ENCODE peak calls at places on chromosomes 4 and X, in ten cellular contexts. One of them, this sample, is unnamed.

GRCh38 chrX:13220916-13221315 is 98.9 kb downstream of the ATXN3L start:
- DNase-seq in transverse colon: no peak
- DNase-seq in PC-3: peak; percentile 71
- DNase-seq in endodermal cell: no peak
- DNase-seq in spleen: no peak
- DNase-seq in OCI-LY7: no peak
- DNase-seq in heart left ventricle: no peak
- DNase-seq in MM.1S: no peak
- DNase-seq in lower lobe of right lung: no peak
- DNase-seq in heart right ventricle: no peak
- DNase-seq in this sample: no peak

GRCh38 chrX:115251458-115252233 is 17.8 kb upstream of the LRCH2 start:
- DNase-seq in transverse colon: no peak
- DNase-seq in PC-3: no peak
- DNase-seq in endodermal cell: no peak
- DNase-seq in spleen: no peak
- DNase-seq in OCI-LY7: no peak
- DNase-seq in heart left ventricle: no peak
- DNase-seq in MM.1S: peak; percentile 10
- DNase-seq in lower lobe of right lung: no peak
- DNase-seq in heart right ventricle: no peak
- DNase-seq in this sample: no peak

GRCh38 chr4:118968006-118968405 is 79.4 kb downstream of the SYNPO2 start:
- DNase-seq in transverse colon: peak; percentile 43
- DNase-seq in PC-3: peak; percentile 21
- DNase-seq in endodermal cell: peak; percentile 79
- DNase-seq in spleen: no peak
- DNase-seq in OCI-LY7: peak; percentile 40
- DNase-seq in heart left ventricle: peak; percentile 65
- DNase-seq in MM.1S: peak; percentile 92
- DNase-seq in lower lobe of right lung: peak; percentile 57
- DNase-seq in heart right ventricle: peak; percentile 58
- DNase-seq in this sample: peak; percentile 68

GRCh38 chr4:67723949-67724348 is 23.0 kb upstream of the UBA6 start:
- DNase-seq in transverse colon: no peak
- DNase-seq in PC-3: no peak
- DNase-seq in endodermal cell: peak; percentile 83
- DNase-seq in spleen: no peak
- DNase-seq in OCI-LY7: no peak
- DNase-seq in heart left ventricle: no peak
- DNase-seq in MM.1S: no peak
- DNase-seq in lower lobe of right lung: no peak
- DNase-seq in heart right ventricle: no peak
- DNase-seq in this sample: no peak

GRCh38 chrX:107978707-107979307 is 3.4 kb downstream of the TEX13B start:
- DNase-seq in transverse colon: no peak
- DNase-seq in PC-3: peak; percentile 66
- DNase-seq in endodermal cell: peak; percentile 71
- DNase-seq in spleen: no peak
- DNase-seq in OCI-LY7: peak; percentile 5
- DNase-seq in heart left ventricle: no peak
- DNase-seq in MM.1S: no peak
- DNase-seq in lower lobe of right lung: no peak
- DNase-seq in heart right ventricle: no peak
- DNase-seq in this sample: no peak

GRCh38 chr4:93394488-93395185 is 433.9 kb upstream of the ATOH1 start:
- DNase-seq in transverse colon: no peak
- DNase-seq in PC-3: peak; percentile 30
- DNase-seq in endodermal cell: no peak
- DNase-seq in spleen: no peak
- DNase-seq in OCI-LY7: no peak
- DNase-seq in heart left ventricle: no peak
- DNase-seq in MM.1S: no peak
- DNase-seq in lower lobe of right lung: no peak
- DNase-seq in heart right ventricle: no peak
- DNase-seq in this sample: no peak

GRCh38 chr4:56048621-56049427 is 100.1 kb downstream of the CEP135 start:
- DNase-seq in transverse colon: peak; percentile 64
- DNase-seq in PC-3: peak; percentile 61
- DNase-seq in endodermal cell: peak; percentile 87
- DNase-seq in spleen: peak; percentile 83
- DNase-seq in OCI-LY7: peak; percentile 89
- DNase-seq in heart left ventricle: peak; percentile 13
- DNase-seq in MM.1S: peak; percentile 71
- DNase-seq in lower lobe of right lung: no peak
- DNase-seq in heart right ventricle: no peak
- DNase-seq in this sample: peak; percentile 35

GRCh38 chr4:84503495-84504437 is 4.7 kb upstream of the NKX6-1 start:
- DNase-seq in transverse colon: no peak
- DNase-seq in PC-3: peak; percentile 78
- DNase-seq in endodermal cell: peak; percentile 70
- DNase-seq in spleen: no peak
- DNase-seq in OCI-LY7: peak; percentile 63
- DNase-seq in heart left ventricle: no peak
- DNase-seq in MM.1S: peak; percentile 74
- DNase-seq in lower lobe of right lung: no peak
- DNase-seq in heart right ventricle: peak; percentile 23
- DNase-seq in this sample: no peak

GRCh38 chrX:38975368-38975767 is 174.1 kb downstream of the MID1IP1 start:
- DNase-seq in transverse colon: no peak
- DNase-seq in PC-3: no peak
- DNase-seq in endodermal cell: no peak
- DNase-seq in spleen: no peak
- DNase-seq in OCI-LY7: no peak
- DNase-seq in heart left ventricle: no peak
- DNase-seq in MM.1S: no peak
- DNase-seq in lower lobe of right lung: no peak
- DNase-seq in heart right ventricle: no peak
- DNase-seq in this sample: no peak

GRCh38 chr4:123398151-123398802 is 1.7 kb downstream of the SPRY1 start:
- DNase-seq in transverse colon: peak; percentile 83
- DNase-seq in PC-3: peak; percentile 55
- DNase-seq in endodermal cell: peak; percentile 87
- DNase-seq in spleen: peak; percentile 93
- DNase-seq in OCI-LY7: peak; percentile 81
- DNase-seq in heart left ventricle: peak; percentile 65
- DNase-seq in MM.1S: peak; percentile 79
- DNase-seq in lower lobe of right lung: peak; percentile 84
- DNase-seq in heart right ventricle: peak; percentile 51
- DNase-seq in this sample: peak; percentile 71

DNA sequence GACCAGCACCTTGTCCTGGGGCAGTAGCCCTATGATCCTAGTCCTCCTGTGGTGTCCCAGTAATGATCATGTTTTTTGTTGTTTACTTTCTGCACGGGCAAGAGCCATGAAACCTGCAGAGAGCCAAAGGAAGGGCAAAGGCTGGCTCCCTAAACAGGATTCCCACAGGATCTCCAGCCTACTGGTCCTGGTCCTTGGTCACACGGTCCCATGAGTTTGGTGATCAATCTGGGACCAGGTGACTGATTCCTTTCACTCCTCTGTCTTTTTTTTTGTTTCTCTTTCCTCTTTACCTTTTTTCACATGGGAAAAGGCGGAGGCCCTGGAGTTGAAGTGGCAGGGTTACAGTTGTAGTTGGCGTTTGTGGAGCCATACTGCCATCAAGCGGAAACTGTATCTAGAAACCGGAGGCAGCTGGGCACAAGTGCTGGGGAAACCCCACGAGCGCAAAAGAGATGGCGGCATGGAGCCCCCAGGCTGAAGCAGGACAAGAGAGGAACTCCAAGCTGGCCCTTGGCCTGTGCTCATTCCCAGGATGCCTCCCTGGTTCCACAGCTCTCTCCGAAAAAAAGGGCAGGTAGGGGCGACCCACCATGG is 34.6 kb downstream of the NBDY start:
- DNase-seq in transverse colon: peak; percentile 88
- DNase-seq in PC-3: no peak
- DNase-seq in endodermal cell: peak; percentile 55
- DNase-seq in spleen: peak; percentile 90
- DNase-seq in OCI-LY7: no peak
- DNase-seq in heart left ventricle: no peak
- DNase-seq in MM.1S: peak; percentile 95
- DNase-seq in lower lobe of right lung: no peak
- DNase-seq in heart right ventricle: no peak
- DNase-seq in this sample: peak; percentile 82
- H3K4me1 ChIP-seq in transverse colon: peaks cover 7% of the 10 kb centered on the region
- H3K4me1 ChIP-seq in PC-3: peaks cover 4% of the 10 kb centered on the region
- H3K4me1 ChIP-seq in endodermal cell: no peaks in the 10 kb centered on the region
- H3K4me1 ChIP-seq in spleen: peaks cover 44% of the 10 kb centered on the region
- H3K4me1 ChIP-seq in OCI-LY7: peaks cover 45% of the 10 kb centered on the region
- H3K4me1 ChIP-seq in heart left ventricle: peaks cover 16% of the 10 kb centered on the region
- H3K4me1 ChIP-seq in MM.1S: peaks cover 29% of the 10 kb centered on the region
- H3K4me1 ChIP-seq in lower lobe of right lung: peaks cover 19% of the 10 kb centered on the region
- H3K4me1 ChIP-seq in heart right ventricle: peaks cover 17% of the 10 kb centered on the region
- H3K4me1 ChIP-seq in this sample: no peaks in the 10 kb centered on the region

GRCh38 chrX:133290076-133290475 is 71.9 kb upstream of the TFDP3 start:
- DNase-seq in transverse colon: no peak
- DNase-seq in PC-3: no peak
- DNase-seq in endodermal cell: no peak
- DNase-seq in spleen: no peak
- DNase-seq in OCI-LY7: no peak
- DNase-seq in heart left ventricle: no peak
- DNase-seq in MM.1S: no peak
- DNase-seq in lower lobe of right lung: no peak
- DNase-seq in heart right ventricle: no peak
- DNase-seq in this sample: no peak

GRCh38 chrX:133287860-133288259 is 69.7 kb upstream of the TFDP3 start:
- DNase-seq in transverse colon: no peak
- DNase-seq in PC-3: no peak
- DNase-seq in endodermal cell: no peak
- DNase-seq in spleen: no peak
- DNase-seq in OCI-LY7: no peak
- DNase-seq in heart left ventricle: no peak
- DNase-seq in MM.1S: no peak
- DNase-seq in lower lobe of right lung: no peak
- DNase-seq in heart right ventricle: no peak
- DNase-seq in this sample: no peak
- TF ChIP-seq CTCF in transverse colon: no peak
- TF ChIP-seq CTCF in PC-3: no peak
- TF ChIP-seq CTCF in endodermal cell: no peak
- TF ChIP-seq CTCF in spleen: no peak
- TF ChIP-seq CTCF in OCI-LY7: no peak
- TF ChIP-seq CTCF in heart left ventricle: no peak
- TF ChIP-seq CTCF in MM.1S: no peak
- TF ChIP-seq CTCF in lower lobe of right lung: no peak
- TF ChIP-seq CTCF in heart right ventricle: no peak
- TF ChIP-seq CTCF in this sample: no peak

GRCh38 chr4:69092980-69093568 is 3.2 kb upstream of the UGT2B7 start:
- DNase-seq in transverse colon: no peak
- DNase-seq in PC-3: no peak
- DNase-seq in endodermal cell: no peak
- DNase-seq in spleen: no peak
- DNase-seq in OCI-LY7: no peak
- DNase-seq in heart left ventricle: no peak
- DNase-seq in MM.1S: no peak
- DNase-seq in lower lobe of right lung: no peak
- DNase-seq in heart right ventricle: no peak
- DNase-seq in this sample: no peak
- H3K4me1 ChIP-seq in transverse colon: peaks cover 20% of the 10 kb centered on the region
- H3K4me1 ChIP-seq in PC-3: peaks cover 44% of the 10 kb centered on the region
- H3K4me1 ChIP-seq in endodermal cell: no peaks in the 10 kb centered on the region
- H3K4me1 ChIP-seq in spleen: no peaks in the 10 kb centered on the region
- H3K4me1 ChIP-seq in OCI-LY7: no peaks in the 10 kb centered on the region
- H3K4me1 ChIP-seq in heart left ventricle: no peaks in the 10 kb centered on the region
- H3K4me1 ChIP-seq in MM.1S: no peaks in the 10 kb centered on the region
- H3K4me1 ChIP-seq in lower lobe of right lung: no peaks in the 10 kb centered on the region
- H3K4me1 ChIP-seq in heart right ventricle: no peaks in the 10 kb centered on the region
- H3K4me1 ChIP-seq in this sample: no peaks in the 10 kb centered on the region

GRCh38 chr4:184348311-184349233 is 125.8 kb downstream of the IRF2 start:
- DNase-seq in transverse colon: peak; percentile 85
- DNase-seq in PC-3: no peak
- DNase-seq in endodermal cell: peak; percentile 55
- DNase-seq in spleen: no peak
- DNase-seq in OCI-LY7: peak; percentile 41
- DNase-seq in heart left ventricle: no peak
- DNase-seq in MM.1S: no peak
- DNase-seq in lower lobe of right lung: no peak
- DNase-seq in heart right ventricle: no peak
- DNase-seq in this sample: peak; percentile 41
- TF ChIP-seq CTCF in transverse colon: no peak
- TF ChIP-seq CTCF in PC-3: no peak
- TF ChIP-seq CTCF in endodermal cell: no peak
- TF ChIP-seq CTCF in spleen: no peak
- TF ChIP-seq CTCF in OCI-LY7: no peak
- TF ChIP-seq CTCF in heart left ventricle: no peak
- TF ChIP-seq CTCF in MM.1S: no peak
- TF ChIP-seq CTCF in lower lobe of right lung: no peak
- TF ChIP-seq CTCF in heart right ventricle: no peak
- TF ChIP-seq CTCF in this sample: no peak

DNA sequence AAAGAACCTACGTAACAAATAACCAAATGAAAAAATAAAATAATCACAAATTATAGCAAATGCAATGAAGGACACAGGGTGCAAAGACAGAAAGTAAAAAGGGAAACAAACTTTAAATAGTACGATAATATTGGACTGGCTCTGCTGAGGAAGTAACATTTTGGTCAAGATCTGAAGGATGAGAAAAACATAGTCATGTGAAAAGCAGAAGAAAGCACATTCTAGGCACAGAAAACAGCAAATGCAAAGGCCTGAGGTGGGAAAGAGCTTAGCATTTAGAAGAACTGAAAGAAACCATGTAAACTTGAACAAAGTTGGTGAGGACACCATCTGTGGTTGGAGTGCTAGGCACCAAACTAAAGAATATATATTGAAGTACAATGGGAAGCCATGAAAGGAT is 111.2 kb downstream of the PPP3CA start:
- DNase-seq in transverse colon: no peak
- DNase-seq in PC-3: no peak
- DNase-seq in endodermal cell: no peak
- DNase-seq in spleen: no peak
- DNase-seq in OCI-LY7: no peak
- DNase-seq in heart left ventricle: no peak
- DNase-seq in MM.1S: no peak
- DNase-seq in lower lobe of right lung: no peak
- DNase-seq in heart right ventricle: no peak
- DNase-seq in this sample: no peak
- H3K4me1 ChIP-seq in transverse colon: peaks cover 21% of the 10 kb centered on the region
- H3K4me1 ChIP-seq in PC-3: peaks cover 12% of the 10 kb centered on the region
- H3K4me1 ChIP-seq in endodermal cell: no peaks in the 10 kb centered on the region
- H3K4me1 ChIP-seq in spleen: peaks cover 20% of the 10 kb centered on the region
- H3K4me1 ChIP-seq in OCI-LY7: no peaks in the 10 kb centered on the region
- H3K4me1 ChIP-seq in heart left ventricle: peaks cover 12% of the 10 kb centered on the region
- H3K4me1 ChIP-seq in MM.1S: peaks cover 20% of the 10 kb centered on the region
- H3K4me1 ChIP-seq in lower lobe of right lung: peaks cover 29% of the 10 kb centered on the region
- H3K4me1 ChIP-seq in heart right ventricle: peaks cover 25% of the 10 kb centered on the region
- H3K4me1 ChIP-seq in this sample: no peaks in the 10 kb centered on the region

GRCh38 chr4:139084425-139085093 is 69.0 kb downstream of the NOCT start:
- DNase-seq in transverse colon: no peak
- DNase-seq in PC-3: no peak
- DNase-seq in endodermal cell: no peak
- DNase-seq in spleen: peak; percentile 97
- DNase-seq in OCI-LY7: no peak
- DNase-seq in heart left ventricle: no peak
- DNase-seq in MM.1S: no peak
- DNase-seq in lower lobe of right lung: no peak
- DNase-seq in heart right ventricle: no peak
- DNase-seq in this sample: no peak
- TF ChIP-seq CTCF in transverse colon: no peak
- TF ChIP-seq CTCF in PC-3: no peak
- TF ChIP-seq CTCF in endodermal cell: no peak
- TF ChIP-seq CTCF in spleen: no peak
- TF ChIP-seq CTCF in OCI-LY7: no peak
- TF ChIP-seq CTCF in heart left ventricle: no peak
- TF ChIP-seq CTCF in MM.1S: no peak
- TF ChIP-seq CTCF in lower lobe of right lung: no peak
- TF ChIP-seq CTCF in heart right ventricle: no peak
- TF ChIP-seq CTCF in this sample: no peak